ENCODE peak calls at places on chromosome 9, in seven cellular contexts. One of them, this sample, is unnamed.
A peak's percentile ranks its signal among the peaks of the same experiment; 100 is the strongest.

GRCh38 chr9:14706530-14707140 is 13.4 kb upstream of the ZDHHC21 start:
- DNase-seq in GM23338: no peak
- DNase-seq in kidney: no peak
- DNase-seq in heart right ventricle: no peak
- DNase-seq in brain microvascular endothelial cell: no peak
- DNase-seq in ovary: no peak
- DNase-seq in DND-41: no peak
- DNase-seq in this sample: no peak

GRCh38 chr9:133103183-133103986 is 17.7 kb downstream of the RALGDS start:
- DNase-seq in GM23338: peak; percentile 60
- DNase-seq in kidney: peak; percentile 85
- DNase-seq in heart right ventricle: peak; percentile 78
- DNase-seq in brain microvascular endothelial cell: no peak
- DNase-seq in ovary: peak; percentile 79
- DNase-seq in DND-41: peak; percentile 26
- DNase-seq in this sample: no peak

GRCh38 chr9:87447547-87448432 is 49.9 kb upstream of the DAPK1 start:
- DNase-seq in GM23338: no peak
- DNase-seq in kidney: no peak
- DNase-seq in heart right ventricle: no peak
- DNase-seq in brain microvascular endothelial cell: no peak
- DNase-seq in ovary: no peak
- DNase-seq in DND-41: no peak
- DNase-seq in this sample: no peak

GRCh38 chr9:113985968-113986585 is 92.0 kb downstream of the AMBP start:
- DNase-seq in GM23338: no peak
- DNase-seq in kidney: no peak
- DNase-seq in heart right ventricle: no peak
- DNase-seq in brain microvascular endothelial cell: peak; percentile 34
- DNase-seq in ovary: no peak
- DNase-seq in DND-41: no peak
- DNase-seq in this sample: peak; percentile 93

GRCh38 chr9:38066907-38067610 is 2.0 kb downstream of the SHB start:
- DNase-seq in GM23338: peak; percentile 45
- DNase-seq in kidney: peak; percentile 91
- DNase-seq in heart right ventricle: peak; percentile 57
- DNase-seq in brain microvascular endothelial cell: no peak
- DNase-seq in ovary: peak; percentile 56
- DNase-seq in DND-41: no peak
- DNase-seq in this sample: no peak

GRCh38 chr9:15834541-15834940 is 281.7 kb downstream of the CCDC171 start:
- DNase-seq in GM23338: no peak
- DNase-seq in kidney: no peak
- DNase-seq in heart right ventricle: no peak
- DNase-seq in brain microvascular endothelial cell: peak; percentile 67
- DNase-seq in ovary: no peak
- DNase-seq in DND-41: peak; percentile 12
- DNase-seq in this sample: peak; percentile 51

GRCh38 chr9:98491778-98492177 is 217.0 kb downstream of the GABBR2 start:
- DNase-seq in GM23338: no peak
- DNase-seq in kidney: no peak
- DNase-seq in heart right ventricle: no peak
- DNase-seq in brain microvascular endothelial cell: peak; percentile 62
- DNase-seq in ovary: no peak
- DNase-seq in DND-41: no peak
- DNase-seq in this sample: peak; percentile 48

GRCh38 chr9:95736370-95736769 is 139.1 kb upstream of the ERCC6L2 start:
- DNase-seq in GM23338: peak; percentile 77
- DNase-seq in kidney: no peak
- DNase-seq in heart right ventricle: no peak
- DNase-seq in brain microvascular endothelial cell: no peak
- DNase-seq in ovary: no peak
- DNase-seq in DND-41: no peak
- DNase-seq in this sample: no peak

GRCh38 chr9:35548571-35548970 is 56.5 kb upstream of the TESK1 start:
- DNase-seq in GM23338: no peak
- DNase-seq in kidney: no peak
- DNase-seq in heart right ventricle: no peak
- DNase-seq in brain microvascular endothelial cell: no peak
- DNase-seq in ovary: no peak
- DNase-seq in DND-41: no peak
- DNase-seq in this sample: no peak

GRCh38 chr9:8643464-8643863 is 843.9 kb upstream of the DMAC1 start:
- DNase-seq in GM23338: no peak
- DNase-seq in kidney: no peak
- DNase-seq in heart right ventricle: no peak
- DNase-seq in brain microvascular endothelial cell: no peak
- DNase-seq in ovary: no peak
- DNase-seq in DND-41: no peak
- DNase-seq in this sample: no peak

GRCh38 chr9:133127340-133127981 is 6.4 kb upstream of the RALGDS start:
- DNase-seq in GM23338: no peak
- DNase-seq in kidney: peak; percentile 96
- DNase-seq in heart right ventricle: no peak
- DNase-seq in brain microvascular endothelial cell: no peak
- DNase-seq in ovary: peak; percentile 54
- DNase-seq in DND-41: no peak
- DNase-seq in this sample: no peak

GRCh38 chr9:21812945-21813568 is 10.6 kb downstream of the MTAP start:
- DNase-seq in GM23338: peak; percentile 82
- DNase-seq in kidney: peak; percentile 80
- DNase-seq in heart right ventricle: peak; percentile 70
- DNase-seq in brain microvascular endothelial cell: peak; percentile 74
- DNase-seq in ovary: peak; percentile 73
- DNase-seq in DND-41: peak; percentile 69
- DNase-seq in this sample: no peak

GRCh38 chr9:133619791-133620190 is 10.6 kb upstream of the FAM163B start:
- DNase-seq in GM23338: no peak
- DNase-seq in kidney: peak; percentile 71
- DNase-seq in heart right ventricle: no peak
- DNase-seq in brain microvascular endothelial cell: no peak
- DNase-seq in ovary: no peak
- DNase-seq in DND-41: peak; percentile 81
- DNase-seq in this sample: no peak

GRCh38 chr9:35396560-35397215 is 93.2 kb upstream of the RUSC2 start:
- DNase-seq in GM23338: no peak
- DNase-seq in kidney: no peak
- DNase-seq in heart right ventricle: no peak
- DNase-seq in brain microvascular endothelial cell: no peak
- DNase-seq in ovary: no peak
- DNase-seq in DND-41: no peak
- DNase-seq in this sample: no peak

GRCh38 chr9:764105-764524 is 77.4 kb upstream of the DMRT1 start:
- DNase-seq in GM23338: peak; percentile 94
- DNase-seq in kidney: no peak
- DNase-seq in heart right ventricle: peak; percentile 38
- DNase-seq in brain microvascular endothelial cell: peak; percentile 52
- DNase-seq in ovary: peak; percentile 55
- DNase-seq in DND-41: peak; percentile 35
- DNase-seq in this sample: no peak

GRCh38 chr9:92242115-92242778 is 51.2 kb downstream of the IARS1 start:
- DNase-seq in GM23338: peak; percentile 18
- DNase-seq in kidney: no peak
- DNase-seq in heart right ventricle: no peak
- DNase-seq in brain microvascular endothelial cell: peak; percentile 85
- DNase-seq in ovary: no peak
- DNase-seq in DND-41: no peak
- DNase-seq in this sample: no peak

GRCh38 chr9:18335825-18336224 is 138.1 kb upstream of the ADAMTSL1 start:
- DNase-seq in GM23338: no peak
- DNase-seq in kidney: no peak
- DNase-seq in heart right ventricle: no peak
- DNase-seq in brain microvascular endothelial cell: no peak
- DNase-seq in ovary: no peak
- DNase-seq in DND-41: no peak
- DNase-seq in this sample: no peak
- TF ChIP-seq CTCF in GM23338: no peak
- TF ChIP-seq CTCF in kidney: no peak
- TF ChIP-seq CTCF in heart right ventricle: no peak
- TF ChIP-seq CTCF in brain microvascular endothelial cell: no peak
- TF ChIP-seq CTCF in ovary: no peak
- TF ChIP-seq CTCF in DND-41: no peak
- TF ChIP-seq CTCF in this sample: no peak

DNA sequence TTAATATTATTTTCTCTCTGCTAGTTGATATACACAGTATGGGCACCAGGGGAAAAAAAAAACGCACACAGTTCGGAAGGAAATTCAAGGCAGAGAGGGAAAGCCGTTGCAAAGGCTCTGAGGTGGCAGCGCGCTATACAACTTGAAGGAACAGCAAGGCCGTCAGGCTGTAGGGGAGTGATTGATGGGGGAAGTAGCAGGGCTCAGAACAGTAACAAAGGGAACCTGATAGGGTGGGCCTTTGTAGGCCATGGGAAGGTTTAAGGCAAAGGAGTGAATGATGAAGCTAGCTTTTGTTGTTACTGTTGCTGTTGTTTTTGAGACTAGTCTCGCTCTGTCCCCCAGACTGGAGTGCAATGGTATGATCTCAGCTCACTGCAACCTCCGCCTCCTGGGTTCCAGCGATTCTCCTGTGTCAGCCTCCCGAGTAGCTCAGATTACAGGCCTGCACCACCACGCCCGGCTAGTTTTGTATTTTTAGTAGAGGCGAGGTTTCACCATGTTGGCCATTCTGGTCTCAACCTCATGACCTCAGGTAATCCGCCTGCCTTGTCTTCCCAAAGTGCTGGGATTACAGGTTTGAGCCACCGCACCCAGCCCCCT is 27.0 kb downstream of the AQP7 start:
- DNase-seq in GM23338: peak; percentile 71
- DNase-seq in kidney: no peak
- DNase-seq in heart right ventricle: no peak
- DNase-seq in brain microvascular endothelial cell: no peak
- DNase-seq in ovary: no peak
- DNase-seq in DND-41: no peak
- DNase-seq in this sample: no peak
- H3K4me3 ChIP-seq in GM23338: peak overlapping the region; percentile 40
- H3K4me3 ChIP-seq in kidney: peak overlapping the region; percentile 29
- H3K4me3 ChIP-seq in heart right ventricle: peak overlapping the region; percentile 21
- H3K4me3 ChIP-seq in brain microvascular endothelial cell: peak overlapping the region; percentile 22
- H3K4me3 ChIP-seq in ovary: no peak overlapping the region
- H3K4me3 ChIP-seq in DND-41: no peak overlapping the region
- H3K4me3 ChIP-seq in this sample: peak overlapping the region; percentile 1

DNA sequence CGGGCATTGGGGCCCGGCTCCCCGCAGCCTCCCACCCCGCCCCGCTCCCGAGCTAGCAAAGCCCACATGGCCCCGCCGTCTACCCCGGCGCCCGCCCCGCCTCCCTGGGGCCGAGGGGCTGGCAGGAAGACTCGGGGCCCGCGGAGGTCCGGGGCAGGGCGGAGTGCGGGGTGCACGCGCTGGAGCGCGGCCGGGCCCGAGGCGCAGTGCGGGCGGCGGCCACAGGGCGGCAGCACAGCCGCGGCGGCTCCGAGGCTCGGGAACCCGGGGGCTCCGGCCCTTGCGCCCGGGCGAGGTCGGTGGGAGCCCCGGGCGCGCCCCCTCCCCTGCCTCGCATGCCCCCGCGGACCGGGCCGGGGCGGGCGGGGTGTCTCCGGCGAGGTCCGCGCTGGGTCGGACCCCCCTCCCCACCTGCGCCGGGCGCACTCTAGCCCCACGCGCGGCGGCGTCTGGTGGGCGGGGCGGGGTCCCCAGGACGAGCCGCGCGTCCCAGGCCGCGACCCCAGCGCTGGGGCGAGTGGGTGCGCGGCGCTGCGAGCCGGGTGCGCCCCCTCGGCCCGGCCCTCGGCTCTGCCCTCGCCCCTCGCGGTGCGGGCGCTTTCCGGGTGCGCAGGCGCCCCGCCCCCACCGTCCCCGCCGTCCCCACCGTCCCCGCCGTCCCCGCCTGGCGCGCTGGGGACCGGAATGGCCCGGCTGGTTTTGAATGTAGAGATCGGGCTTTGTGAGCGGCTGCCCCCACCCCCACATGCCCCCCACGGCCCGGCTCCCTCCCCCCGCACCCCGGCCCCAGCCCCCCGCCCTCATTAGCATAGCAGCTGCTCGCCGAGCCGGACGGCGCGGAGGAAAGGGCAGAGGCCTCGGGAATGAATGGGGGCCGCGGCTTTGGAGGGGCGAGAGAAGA is 6.5 kb downstream of the NRARP start:
- DNase-seq in GM23338: peak; percentile 78
- DNase-seq in kidney: peak; percentile 79
- DNase-seq in heart right ventricle: peak; percentile 55
- DNase-seq in brain microvascular endothelial cell: no peak
- DNase-seq in ovary: peak; percentile 58
- DNase-seq in DND-41: no peak
- DNase-seq in this sample: no peak
- TF ChIP-seq CTCF in GM23338: no peak
- TF ChIP-seq CTCF in kidney: peak; percentile 84
- TF ChIP-seq CTCF in heart right ventricle: peak; percentile 41
- TF ChIP-seq CTCF in brain microvascular endothelial cell: peak; percentile 41
- TF ChIP-seq CTCF in ovary: peak; percentile 66
- TF ChIP-seq CTCF in DND-41: no peak
- TF ChIP-seq CTCF in this sample: peak; percentile 26

GRCh38 chr9:103991698-103992097 is 102.4 kb upstream of the SMC2 start:
- DNase-seq in GM23338: no peak
- DNase-seq in kidney: no peak
- DNase-seq in heart right ventricle: no peak
- DNase-seq in brain microvascular endothelial cell: peak; percentile 28
- DNase-seq in ovary: no peak
- DNase-seq in DND-41: no peak
- DNase-seq in this sample: no peak

GRCh38 chr9:103997861-103998370 is 96.2 kb upstream of the SMC2 start:
- DNase-seq in GM23338: no peak
- DNase-seq in kidney: no peak
- DNase-seq in heart right ventricle: no peak
- DNase-seq in brain microvascular endothelial cell: no peak
- DNase-seq in ovary: no peak
- DNase-seq in DND-41: no peak
- DNase-seq in this sample: no peak

GRCh38 chr9:103990311-103990710 is 103.8 kb upstream of the SMC2 start:
- DNase-seq in GM23338: no peak
- DNase-seq in kidney: no peak
- DNase-seq in heart right ventricle: no peak
- DNase-seq in brain microvascular endothelial cell: no peak
- DNase-seq in ovary: no peak
- DNase-seq in DND-41: no peak
- DNase-seq in this sample: no peak

GRCh38 chr9:103991001-103991400 is 103.1 kb upstream of the SMC2 start:
- DNase-seq in GM23338: peak; percentile 14
- DNase-seq in kidney: no peak
- DNase-seq in heart right ventricle: no peak
- DNase-seq in brain microvascular endothelial cell: no peak
- DNase-seq in ovary: no peak
- DNase-seq in DND-41: no peak
- DNase-seq in this sample: no peak

DNA sequence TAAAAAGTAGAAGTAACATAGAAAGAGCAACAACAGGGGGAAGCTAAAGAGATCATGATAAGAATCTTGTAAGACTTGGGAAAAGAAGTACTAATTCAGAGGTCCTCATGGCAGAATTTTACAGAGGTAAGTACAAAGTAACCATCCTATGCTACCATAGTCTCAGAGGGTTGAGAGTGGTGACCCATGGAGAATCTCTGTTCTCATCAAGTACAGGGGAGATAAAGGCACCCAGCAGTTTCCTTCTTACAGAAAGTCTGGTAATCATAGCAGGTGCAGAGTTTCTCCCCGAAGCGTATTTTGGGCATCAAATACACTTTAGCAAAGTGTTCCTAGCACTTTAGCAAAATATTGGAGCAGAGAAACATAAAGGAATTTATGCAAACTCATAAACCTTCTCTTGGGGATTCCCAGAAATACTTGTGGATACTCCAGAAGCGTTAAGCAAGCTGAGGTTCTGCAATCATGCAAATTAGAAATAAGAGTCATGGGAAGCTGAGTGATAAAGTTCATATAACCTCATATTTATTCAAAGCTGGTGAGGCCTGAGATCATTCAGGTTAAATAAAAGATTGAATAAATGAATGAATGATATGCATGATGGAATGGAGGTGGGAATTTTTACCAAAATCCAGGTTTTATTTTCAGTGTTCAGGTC is 101.0 kb upstream of the SMC2 start:
- DNase-seq in GM23338: no peak
- DNase-seq in kidney: no peak
- DNase-seq in heart right ventricle: no peak
- DNase-seq in brain microvascular endothelial cell: no peak
- DNase-seq in ovary: no peak
- DNase-seq in DND-41: no peak
- DNase-seq in this sample: no peak
- H3K4me3 ChIP-seq in GM23338: no peak overlapping the region
- H3K4me3 ChIP-seq in kidney: no peak overlapping the region
- H3K4me3 ChIP-seq in heart right ventricle: no peak overlapping the region
- H3K4me3 ChIP-seq in brain microvascular endothelial cell: no peak overlapping the region
- H3K4me3 ChIP-seq in ovary: no peak overlapping the region
- H3K4me3 ChIP-seq in DND-41: no peak overlapping the region
- H3K4me3 ChIP-seq in this sample: no peak overlapping the region

This sample was measured in retinal pigment epithelial cell.